ENCODE peak calls at places on chromosomes 16 and 17, in four cellular contexts. F is OCI-LY7, O is hepatocyte, G is HCT116. K is an unnamed sample. For H4K20me1, the result is how much of the 10 kb centered on the place peaks cover.

GRCh38 chr17:43020789-43021738 is 1.1 kb downstream of the VAT1 start:
- DNase-seq in F (peak), O (peak), G (no peak), K (peak)

GRCh38 chr16:11799509-11800384 is 2.7 kb upstream of the ZC3H7A start:
- DNase-seq in F (peak), O (no peak), G (no peak), K (peak)

GRCh38 chr17:50708050-50709000 is 611 bp upstream of the ANKRD40 start:
- DNase-seq in F (peak), O (no peak), G (no peak), K (peak)

GRCh38 chr16:24974859-24975258 is 40.3 kb downstream of the ARHGAP17 start:
- DNase-seq in F (no peak), O (no peak), G (no peak), K (no peak)

GRCh38 chr17:51999654-52000053 is 158.9 kb downstream of the CA10 start:
- DNase-seq in F (no peak), O (no peak), G (no peak), K (no peak)

GRCh38 chr16:78100162-78100467 is 661 bp downstream of the WWOX start:
- DNase-seq in F (no peak), O (no peak), G (no peak), K (no peak)

GRCh38 chr16:79451196-79451816 is 149.2 kb downstream of the MAF start:
- DNase-seq in F (peak), O (no peak), G (no peak), K (no peak)

GRCh38 chr17:73271078-73271477 is 9.4 kb upstream of the CPSF4L start:
- DNase-seq in F (peak), O (no peak), G (no peak), K (no peak)

GRCh38 chr16:27526169-27526568 is 23.5 kb downstream of the GTF3C1 start:
- DNase-seq in F (no peak), O (peak), G (no peak), K (no peak)

GRCh38 chr16:24534634-24535033 is 4.7 kb upstream of the RBBP6 start:
- DNase-seq in F (no peak), O (no peak), G (no peak), K (no peak)

GRCh38 chr17:45294506-45294905 is 22.3 kb downstream of the MAP3K14 start:
- DNase-seq in F (no peak), O (no peak), G (no peak), K (peak)

GRCh38 chr16:52499061-52499460 is 47.9 kb downstream of the TOX3 start:
- DNase-seq in F (no peak), O (no peak), G (no peak), K (no peak)

GRCh38 chr16:72884037-72884436 is 163.9 kb downstream of the ZFHX3 start:
- DNase-seq in F (no peak), O (no peak), G (no peak), K (no peak)

GRCh38 chr17:48127371-48128051 is 19.9 kb downstream of the SNX11 start:
- DNase-seq in F (no peak), O (no peak), G (peak), K (no peak)

GRCh38 chr17:50890675-50891516 is 24.7 kb upstream of the TOB1 start:
- DNase-seq in F (no peak), O (peak), G (peak), K (no peak)

GRCh38 chr16:67393790-67394270 is 532 bp upstream of the TPPP3 start:
- DNase-seq in F (no peak), O (no peak), G (no peak), K (no peak)

GRCh38 chr17:1718362-1719165 is 5.9 kb upstream of the WDR81 start:
- DNase-seq in F (no peak), O (peak), G (no peak), K (peak)

GRCh38 chr16:50359626-50360025 is 9.2 kb downstream of the BRD7 start:
- DNase-seq in F (no peak), O (no peak), G (no peak), K (no peak)

GRCh38 chr17:81311954-81312353 is 16.8 kb upstream of the SLC38A10 start:
- DNase-seq in F (no peak), O (no peak), G (no peak), K (no peak)

GRCh38 chr17:81312624-81313325 is 17.7 kb upstream of the SLC38A10 start:
- DNase-seq in F (no peak), O (no peak), G (no peak), K (no peak)

GRCh38 chr17:81315170-81315884 is 20.2 kb upstream of the SLC38A10 start:
- DNase-seq in F (no peak), O (no peak), G (no peak), K (no peak)

GRCh38 chr17:81314410-81315169 is 19.5 kb upstream of the SLC38A10 start:
- DNase-seq in F (no peak), O (no peak), G (no peak), K (no peak)

DNA sequence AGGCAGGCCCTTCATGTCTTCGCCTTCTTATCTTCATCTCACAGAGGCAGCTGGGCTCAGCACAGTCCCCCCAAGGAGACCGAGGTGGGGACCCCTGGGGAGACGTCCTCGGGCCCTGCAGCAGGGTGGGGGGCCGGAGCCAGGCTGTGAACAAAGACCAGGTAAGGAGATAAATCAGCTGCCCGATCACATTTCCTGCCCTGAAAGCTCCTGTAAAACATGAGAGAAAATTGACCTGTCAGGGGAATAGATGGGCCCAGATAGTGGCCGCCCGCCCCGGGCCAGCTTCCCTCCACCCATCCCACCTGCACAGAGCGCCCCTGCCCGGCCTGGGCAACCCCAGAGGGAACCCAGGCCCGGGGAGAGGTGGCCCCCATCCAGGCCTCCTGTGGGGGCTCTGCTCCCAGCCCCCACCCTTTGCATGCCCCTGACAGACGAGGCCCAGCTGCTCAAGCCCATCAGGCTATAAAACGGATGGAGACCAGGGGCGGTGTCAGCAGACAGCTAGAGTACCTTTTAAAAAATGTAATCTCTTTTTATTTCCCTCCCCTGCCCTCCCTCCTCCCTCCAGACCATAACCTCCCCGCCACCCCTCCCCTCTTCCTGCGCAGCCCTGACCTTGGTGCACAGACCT is 18.8 kb upstream of the SLC38A10 start:
- DNase-seq in F (no peak), O (no peak), G (no peak), K (no peak)
- H4K20me1 ChIP-seq in F (under half), O (under half), G (under half), K (under half)

GRCh38 chr16:56102159-56102798 is 89.0 kb upstream of the GNAO1 start:
- DNase-seq in F (no peak), O (peak), G (no peak), K (peak)
- H3K4me3 ChIP-seq in F (no peak), O (no peak), G (no peak), K (no peak)

DNA sequence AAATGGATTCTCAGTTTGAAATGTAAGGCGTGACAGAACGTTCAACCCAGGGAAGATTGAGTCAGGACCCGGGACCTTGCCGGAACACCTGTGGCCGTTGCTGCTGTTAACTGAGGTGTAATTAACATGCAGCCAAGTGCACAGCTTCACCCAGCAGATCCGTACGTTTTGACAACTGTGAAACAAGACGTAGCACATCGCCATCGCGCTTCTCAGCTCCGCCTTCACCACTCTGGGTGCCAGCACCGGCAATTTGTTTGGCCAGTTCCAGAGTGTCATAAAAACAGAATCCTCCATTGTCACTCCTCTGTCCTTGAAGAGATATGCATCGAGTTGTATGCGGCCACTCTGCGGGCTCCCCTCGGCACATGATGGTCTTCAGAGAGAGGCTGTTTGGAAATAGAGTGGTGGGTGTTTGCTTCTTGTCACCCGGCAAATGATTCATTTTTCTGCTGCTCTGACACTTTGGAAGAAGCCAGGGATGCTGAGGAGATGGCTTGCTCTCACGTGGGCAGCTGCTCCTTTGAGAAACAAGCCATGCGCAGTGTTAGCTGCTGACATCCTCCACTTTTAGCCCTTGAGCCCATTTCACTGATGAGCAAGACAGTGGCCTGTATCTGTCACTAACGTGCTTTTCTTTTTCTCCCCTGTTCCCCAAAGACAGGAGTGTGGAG is 22.6 kb downstream of the NAA60 start:
- DNase-seq in F (no peak), O (no peak), G (no peak), K (peak)
- H4K20me1 ChIP-seq in F (under half), O (half or more), G (under half), K (half or more)

DNA sequence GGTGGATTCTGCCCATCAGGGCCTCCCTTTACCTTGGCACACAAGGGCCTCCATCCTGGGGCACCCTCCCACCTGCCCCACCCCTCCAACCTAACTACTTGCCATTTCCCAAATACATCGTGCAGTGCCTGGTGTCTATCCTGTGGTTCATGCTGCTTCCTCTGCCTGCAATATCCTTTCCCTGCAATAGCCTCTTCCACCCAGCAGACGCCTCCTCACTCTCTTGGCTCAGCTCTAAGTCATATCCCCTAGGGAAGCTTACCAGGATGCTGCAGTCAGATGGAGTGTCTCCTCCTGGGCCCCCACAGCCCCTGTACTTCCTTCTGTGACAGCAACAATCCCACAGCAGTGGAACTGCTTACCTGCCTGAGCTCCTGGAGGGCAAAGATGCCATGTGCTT is 36.7 kb downstream of the CCDC182 start:
- DNase-seq in F (no peak), O (no peak), G (no peak), K (no peak)
- H3K4me3 ChIP-seq in F (no peak), O (no peak), G (no peak), K (no peak)

DNA sequence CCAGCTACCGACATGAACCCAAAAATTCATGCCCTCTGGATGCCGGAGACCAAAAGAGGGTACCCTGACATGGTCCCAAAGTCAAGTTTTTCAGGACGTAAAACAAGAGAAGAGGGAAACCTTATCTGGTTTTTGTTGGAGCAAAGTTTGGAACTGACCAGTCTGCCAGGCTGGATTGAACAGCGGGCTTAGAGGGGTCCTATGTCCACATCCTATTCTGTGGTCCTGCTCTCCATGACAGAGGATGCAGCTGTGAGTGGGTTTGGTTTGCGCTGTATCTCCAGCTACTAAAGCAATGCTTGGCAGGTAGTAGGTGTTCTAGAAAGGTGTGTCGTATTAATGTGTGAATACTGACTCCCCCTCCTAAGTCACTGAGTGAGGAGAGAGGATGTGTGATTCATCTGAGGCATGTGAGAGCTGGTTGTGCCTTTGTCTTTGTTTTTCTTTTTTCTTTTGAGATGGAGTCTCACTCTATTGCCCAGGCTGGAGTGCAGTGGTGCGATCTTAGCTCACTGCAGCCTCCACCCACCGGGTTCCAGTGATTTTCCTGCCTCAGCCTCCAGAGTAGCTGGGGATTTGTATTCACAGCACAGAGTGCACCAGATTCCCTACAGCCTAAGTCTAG is 31.0 kb downstream of the PMM2 start:
- DNase-seq in F (no peak), O (no peak), G (no peak), K (peak)
- H4K20me1 ChIP-seq in F (under half), O (under half), G (under half), K (under half)

GRCh38 chr17:29571883-29572681 is 3.6 kb downstream of the TP53I13 start:
- DNase-seq in F (no peak), O (peak), G (no peak), K (peak)
- H3K4me3 ChIP-seq in F (no peak), O (no peak), G (no peak), K (peak)

GRCh38 chr16:84975522-84975921 is 35.8 kb downstream of the ZDHHC7 start:
- DNase-seq in F (no peak), O (no peak), G (no peak), K (no peak)

GRCh38 chr16:84973776-84974523 is 37.4 kb downstream of the ZDHHC7 start:
- DNase-seq in F (no peak), O (no peak), G (no peak), K (peak)

GRCh38 chr16:84975066-84975465 is 36.3 kb downstream of the ZDHHC7 start:
- DNase-seq in F (no peak), O (no peak), G (no peak), K (no peak)

GRCh38 chr16:84970447-84971127 is 40.7 kb downstream of the ZDHHC7 start:
- DNase-seq in F (peak), O (peak), G (peak), K (peak)

DNA sequence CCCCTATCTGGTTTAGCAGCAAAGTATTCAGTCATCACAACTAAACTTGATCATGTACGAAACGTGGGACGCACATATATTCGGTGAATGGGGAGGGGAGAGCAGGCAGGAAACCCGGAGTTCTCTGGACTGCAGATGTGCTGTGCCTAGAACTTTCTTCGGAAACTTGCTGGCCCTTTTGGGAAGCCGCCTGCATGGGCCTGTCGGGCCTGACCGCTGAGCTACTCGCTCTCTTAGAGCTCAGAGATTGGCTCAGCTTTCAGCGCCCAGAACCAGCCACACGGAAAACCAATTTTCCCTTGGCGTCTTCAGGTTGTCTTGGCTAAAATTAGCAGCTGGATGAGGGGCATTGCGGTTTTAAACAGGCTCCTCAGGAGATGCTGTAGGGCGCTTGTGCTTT is 38.1 kb downstream of the ZDHHC7 start:
- DNase-seq in F (no peak), O (no peak), G (no peak), K (no peak)
- H4K20me1 ChIP-seq in F (under half), O (under half), G (under half), K (under half)